ENCODE peak calls at places on chromosome 13, in six cellular contexts. One of them, this sample, is unnamed.
A peak's percentile ranks its signal among the peaks of the same experiment; 100 is the strongest.

GRCh38 chr13:28503182-28503980 is 8.5 kb upstream of the FLT1 start:
- DNase-seq in fibroblast of the aortic adventitia: no peak
- DNase-seq in stimulated activated CD4-positive, alpha-beta T cell treated with anti-CD3 and anti-CD28 coated beads, Interleukin-4, amount 100 ng/mL, for 1 hour: no peak
- DNase-seq in transverse colon: no peak
- DNase-seq in progenitor cell of endocrine pancreas: no peak
- DNase-seq in RPMI7951: no peak
- DNase-seq in this sample: no peak

GRCh38 chr13:89951341-89951740 is 1396.1 kb upstream of the MIR17HG start:
- DNase-seq in fibroblast of the aortic adventitia: no peak
- DNase-seq in stimulated activated CD4-positive, alpha-beta T cell treated with anti-CD3 and anti-CD28 coated beads, Interleukin-4, amount 100 ng/mL, for 1 hour: no peak
- DNase-seq in transverse colon: no peak
- DNase-seq in progenitor cell of endocrine pancreas: no peak
- DNase-seq in RPMI7951: no peak
- DNase-seq in this sample: no peak

GRCh38 chr13:41017153-41017552 is 2.0 kb downstream of the ELF1 start:
- DNase-seq in fibroblast of the aortic adventitia: no peak
- DNase-seq in stimulated activated CD4-positive, alpha-beta T cell treated with anti-CD3 and anti-CD28 coated beads, Interleukin-4, amount 100 ng/mL, for 1 hour: no peak
- DNase-seq in transverse colon: peak; percentile 43
- DNase-seq in progenitor cell of endocrine pancreas: no peak
- DNase-seq in RPMI7951: peak; percentile 32
- DNase-seq in this sample: peak; percentile 45

GRCh38 chr13:45055198-45055901 is 65.0 kb upstream of the GTF2F2 start:
- DNase-seq in fibroblast of the aortic adventitia: peak; percentile 89
- DNase-seq in stimulated activated CD4-positive, alpha-beta T cell treated with anti-CD3 and anti-CD28 coated beads, Interleukin-4, amount 100 ng/mL, for 1 hour: peak; percentile 54
- DNase-seq in transverse colon: peak; percentile 29
- DNase-seq in progenitor cell of endocrine pancreas: no peak
- DNase-seq in RPMI7951: peak; percentile 90
- DNase-seq in this sample: no peak

GRCh38 chr13:113532156-113532806 is 41.8 kb upstream of the DCUN1D2 start:
- DNase-seq in fibroblast of the aortic adventitia: peak; percentile 38
- DNase-seq in stimulated activated CD4-positive, alpha-beta T cell treated with anti-CD3 and anti-CD28 coated beads, Interleukin-4, amount 100 ng/mL, for 1 hour: no peak
- DNase-seq in transverse colon: no peak
- DNase-seq in progenitor cell of endocrine pancreas: no peak
- DNase-seq in RPMI7951: no peak
- DNase-seq in this sample: no peak

GRCh38 chr13:43494206-43494605 is 292.6 kb downstream of the ENOX1 start:
- DNase-seq in fibroblast of the aortic adventitia: no peak
- DNase-seq in stimulated activated CD4-positive, alpha-beta T cell treated with anti-CD3 and anti-CD28 coated beads, Interleukin-4, amount 100 ng/mL, for 1 hour: no peak
- DNase-seq in transverse colon: no peak
- DNase-seq in progenitor cell of endocrine pancreas: no peak
- DNase-seq in RPMI7951: no peak
- DNase-seq in this sample: no peak

GRCh38 chr13:33271759-33272158 is 13.8 kb downstream of the STARD13 start:
- DNase-seq in fibroblast of the aortic adventitia: no peak
- DNase-seq in stimulated activated CD4-positive, alpha-beta T cell treated with anti-CD3 and anti-CD28 coated beads, Interleukin-4, amount 100 ng/mL, for 1 hour: no peak
- DNase-seq in transverse colon: no peak
- DNase-seq in progenitor cell of endocrine pancreas: no peak
- DNase-seq in RPMI7951: no peak
- DNase-seq in this sample: no peak

GRCh38 chr13:29270536-29271045 is 324.9 kb downstream of the SLC7A1 start:
- DNase-seq in fibroblast of the aortic adventitia: no peak
- DNase-seq in stimulated activated CD4-positive, alpha-beta T cell treated with anti-CD3 and anti-CD28 coated beads, Interleukin-4, amount 100 ng/mL, for 1 hour: no peak
- DNase-seq in transverse colon: no peak
- DNase-seq in progenitor cell of endocrine pancreas: no peak
- DNase-seq in RPMI7951: no peak
- DNase-seq in this sample: no peak

GRCh38 chr13:44003481-44003880 is 123.8 kb downstream of the LACC1 start:
- DNase-seq in fibroblast of the aortic adventitia: no peak
- DNase-seq in stimulated activated CD4-positive, alpha-beta T cell treated with anti-CD3 and anti-CD28 coated beads, Interleukin-4, amount 100 ng/mL, for 1 hour: no peak
- DNase-seq in transverse colon: no peak
- DNase-seq in progenitor cell of endocrine pancreas: no peak
- DNase-seq in RPMI7951: no peak
- DNase-seq in this sample: no peak

GRCh38 chr13:21657538-21657937 is 13.3 kb upstream of the FGF9 start:
- DNase-seq in fibroblast of the aortic adventitia: peak; percentile 11
- DNase-seq in stimulated activated CD4-positive, alpha-beta T cell treated with anti-CD3 and anti-CD28 coated beads, Interleukin-4, amount 100 ng/mL, for 1 hour: no peak
- DNase-seq in transverse colon: no peak
- DNase-seq in progenitor cell of endocrine pancreas: no peak
- DNase-seq in RPMI7951: peak; percentile 75
- DNase-seq in this sample: no peak

GRCh38 chr13:101520672-101521071 is 68.2 kb downstream of the ITGBL1 start:
- DNase-seq in fibroblast of the aortic adventitia: peak; percentile 64
- DNase-seq in stimulated activated CD4-positive, alpha-beta T cell treated with anti-CD3 and anti-CD28 coated beads, Interleukin-4, amount 100 ng/mL, for 1 hour: no peak
- DNase-seq in transverse colon: no peak
- DNase-seq in progenitor cell of endocrine pancreas: no peak
- DNase-seq in RPMI7951: peak; percentile 96
- DNase-seq in this sample: no peak

GRCh38 chr13:112179421-112179820 is 112.5 kb downstream of the SOX1 start:
- DNase-seq in fibroblast of the aortic adventitia: no peak
- DNase-seq in stimulated activated CD4-positive, alpha-beta T cell treated with anti-CD3 and anti-CD28 coated beads, Interleukin-4, amount 100 ng/mL, for 1 hour: no peak
- DNase-seq in transverse colon: no peak
- DNase-seq in progenitor cell of endocrine pancreas: no peak
- DNase-seq in RPMI7951: no peak
- DNase-seq in this sample: no peak

GRCh38 chr13:24863748-24864540 is 100.0 kb downstream of the RNF17 start:
- DNase-seq in fibroblast of the aortic adventitia: no peak
- DNase-seq in stimulated activated CD4-positive, alpha-beta T cell treated with anti-CD3 and anti-CD28 coated beads, Interleukin-4, amount 100 ng/mL, for 1 hour: no peak
- DNase-seq in transverse colon: no peak
- DNase-seq in progenitor cell of endocrine pancreas: no peak
- DNase-seq in RPMI7951: no peak
- DNase-seq in this sample: no peak

GRCh38 chr13:62551588-62551987 is 1135.9 kb upstream of the PCDH20 start:
- DNase-seq in fibroblast of the aortic adventitia: no peak
- DNase-seq in stimulated activated CD4-positive, alpha-beta T cell treated with anti-CD3 and anti-CD28 coated beads, Interleukin-4, amount 100 ng/mL, for 1 hour: no peak
- DNase-seq in transverse colon: no peak
- DNase-seq in progenitor cell of endocrine pancreas: no peak
- DNase-seq in RPMI7951: no peak
- DNase-seq in this sample: no peak

GRCh38 chr13:24511019-24511823 is 1.4 kb downstream of the PARP4 start:
- DNase-seq in fibroblast of the aortic adventitia: peak; percentile 78
- DNase-seq in stimulated activated CD4-positive, alpha-beta T cell treated with anti-CD3 and anti-CD28 coated beads, Interleukin-4, amount 100 ng/mL, for 1 hour: peak; percentile 65
- DNase-seq in transverse colon: peak; percentile 56
- DNase-seq in progenitor cell of endocrine pancreas: no peak
- DNase-seq in RPMI7951: peak; percentile 87
- DNase-seq in this sample: peak; percentile 41

GRCh38 chr13:48559638-48560320 is 26.9 kb upstream of the RCBTB2 start:
- DNase-seq in fibroblast of the aortic adventitia: peak; percentile 58
- DNase-seq in stimulated activated CD4-positive, alpha-beta T cell treated with anti-CD3 and anti-CD28 coated beads, Interleukin-4, amount 100 ng/mL, for 1 hour: no peak
- DNase-seq in transverse colon: no peak
- DNase-seq in progenitor cell of endocrine pancreas: no peak
- DNase-seq in RPMI7951: peak; percentile 37
- DNase-seq in this sample: no peak

GRCh38 chr13:60627071-60627686 is 230.2 kb downstream of the TDRD3 start:
- DNase-seq in fibroblast of the aortic adventitia: peak; percentile 27
- DNase-seq in stimulated activated CD4-positive, alpha-beta T cell treated with anti-CD3 and anti-CD28 coated beads, Interleukin-4, amount 100 ng/mL, for 1 hour: no peak
- DNase-seq in transverse colon: no peak
- DNase-seq in progenitor cell of endocrine pancreas: peak; percentile 30
- DNase-seq in RPMI7951: peak; percentile 16
- DNase-seq in this sample: no peak

GRCh38 chr13:41505209-41505835 is 48.0 kb downstream of the RGCC start:
- DNase-seq in fibroblast of the aortic adventitia: peak; percentile 87
- DNase-seq in stimulated activated CD4-positive, alpha-beta T cell treated with anti-CD3 and anti-CD28 coated beads, Interleukin-4, amount 100 ng/mL, for 1 hour: no peak
- DNase-seq in transverse colon: no peak
- DNase-seq in progenitor cell of endocrine pancreas: no peak
- DNase-seq in RPMI7951: peak; percentile 80
- DNase-seq in this sample: no peak